ENCODE peak calls at places on chromosomes 7 and 10, in five cellular contexts. R is mesenchymal stem cell, C is heart right ventricle, W is breast epithelium, T is cardiac muscle cell. H is an unnamed sample.

GRCh38 chr10:17109475-17110207 is 20.0 kb downstream of the CUBN start:
- DNase-seq in T (no peak), C (no peak), W (no peak), R (peak; percentile 54), H (no peak)

GRCh38 chr7:6221340-6222319 is 50.8 kb downstream of the CYTH3 start:
- DNase-seq in T (no peak), W (no peak), R (peak; percentile 30), C (no peak), H (no peak)

GRCh38 chr7:69430502-69431145 is 167.7 kb upstream of the AUTS2 start:
- DNase-seq in W (no peak), C (peak; percentile 39), R (no peak), T (no peak), H (no peak)

GRCh38 chr10:128709975-128710794 is 584.0 kb upstream of the MKI67 start:
- DNase-seq in R (no peak), T (no peak), W (peak; percentile 12), C (no peak), H (no peak)

GRCh38 chr7:1894906-1895663 is 225.0 kb downstream of the ELFN1 start:
- DNase-seq in W (no peak), T (no peak), R (no peak), C (no peak), H (no peak)

GRCh38 chr10:106559442-106559841 is 605.1 kb downstream of the SORCS1 start:
- DNase-seq in T (no peak), R (peak; percentile 17), C (no peak), W (no peak), H (no peak)

GRCh38 chr7:117872565-117873055 is 631 bp downstream of the CTTNBP2 start:
- DNase-seq in C (peak; percentile 5), W (no peak), T (peak; percentile 64), R (peak; percentile 42), H (peak; percentile 28)

GRCh38 chr10:126969310-126969709 is 64.1 kb downstream of the DOCK1 start:
- DNase-seq in T (no peak), C (no peak), R (peak; percentile 5), W (peak; percentile 11), H (peak; percentile 21)

GRCh38 chr7:22013711-22014110 is 68.0 kb upstream of the CDCA7L start:
- DNase-seq in W (no peak), R (no peak), C (no peak), T (no peak), H (no peak)

GRCh38 chr7:35716038-35716803 is 21.3 kb upstream of the HERPUD2 start:
- DNase-seq in T (peak; percentile 40), W (no peak), C (peak; percentile 32), R (peak; percentile 41), H (no peak)

GRCh38 chr7:131183611-131184119 is 144.0 kb upstream of the MKLN1 start:
- DNase-seq in C (no peak), R (no peak), T (no peak), W (no peak), H (no peak)

GRCh38 chr10:115706482-115707076 is 566.4 kb downstream of the GFRA1 start:
- DNase-seq in R (peak; percentile 50), W (no peak), C (no peak), T (peak; percentile 12), H (no peak)

GRCh38 chr10:114392112-114392835 is 12.0 kb downstream of the AFAP1L2 start:
- DNase-seq in W (no peak), C (no peak), T (no peak), R (no peak), H (no peak)

GRCh38 chr10:113477451-113477850 is 75.4 kb upstream of the HABP2 start:
- DNase-seq in T (no peak), C (no peak), R (no peak), W (no peak), H (no peak)

GRCh38 chr7:115086146-115086841 is 164.4 kb downstream of the MDFIC start:
- DNase-seq in C (no peak), W (no peak), R (no peak), T (no peak), H (no peak)

GRCh38 chr7:30165590-30165989 is 30.8 kb downstream of the MTURN start:
- DNase-seq in W (no peak), T (no peak), R (no peak), C (no peak), H (no peak)

GRCh38 chr10:11225935-11226334 is 208.3 kb downstream of the CELF2 start:
- DNase-seq in R (no peak), C (peak; percentile 23), W (peak; percentile 63), T (no peak), H (no peak)

GRCh38 chr7:116511552-116512523 is 12.3 kb downstream of the CAV2 start:
- DNase-seq in R (peak; percentile 65), W (peak; percentile 47), C (peak; percentile 58), T (no peak), H (no peak)

GRCh38 chr10:30398193-30398592 is 35.8 kb upstream of the MAP3K8 start:
- DNase-seq in R (no peak), C (no peak), W (no peak), T (no peak), H (no peak)

GRCh38 chr10:11214407-11214806 is 196.7 kb downstream of the CELF2 start:
- DNase-seq in R (no peak), W (no peak), C (no peak), T (no peak), H (no peak)

GRCh38 chr10:94429049-94429707 is 26.8 kb downstream of the TBC1D12 start:
- DNase-seq in T (no peak), C (no peak), W (no peak), R (no peak), H (no peak)

GRCh38 chr7:31126976-31127375 is 74.9 kb downstream of the ADCYAP1R1 start:
- DNase-seq in R (peak; percentile 18), W (no peak), C (no peak), T (no peak), H (no peak)

GRCh38 chr7:85135931-85136330 is 50.9 kb downstream of the SEMA3D start:
- DNase-seq in C (no peak), T (no peak), R (peak; percentile 43), W (no peak), H (no peak)

GRCh38 chr7:132904209-132904608 is 177.7 kb downstream of the CHCHD3 start:
- DNase-seq in C (no peak), W (no peak), T (no peak), R (no peak), H (no peak)

GRCh38 chr7:98210513-98211220 is 572 bp upstream of the BHLHA15 start:
- DNase-seq in T (peak; percentile 22), R (peak; percentile 23), C (no peak), W (no peak), H (peak; percentile 21)

GRCh38 chr10:36256905-36257304 is 614.8 kb upstream of the FZD8 start:
- DNase-seq in W (no peak), C (no peak), T (no peak), R (peak; percentile 87), H (no peak)

GRCh38 chr10:102064503-102064867 is 664 bp upstream of the HPS6 start:
- DNase-seq in W (no peak), T (no peak), R (no peak), C (no peak), H (no peak)
- H3K27ac ChIP-seq in W (peak overlapping the region; percentile 97), T (no peak overlapping the region), R (peak overlapping the region; percentile 54), C (peak overlapping the region; percentile 93), H (peak overlapping the region; percentile 76)

DNA sequence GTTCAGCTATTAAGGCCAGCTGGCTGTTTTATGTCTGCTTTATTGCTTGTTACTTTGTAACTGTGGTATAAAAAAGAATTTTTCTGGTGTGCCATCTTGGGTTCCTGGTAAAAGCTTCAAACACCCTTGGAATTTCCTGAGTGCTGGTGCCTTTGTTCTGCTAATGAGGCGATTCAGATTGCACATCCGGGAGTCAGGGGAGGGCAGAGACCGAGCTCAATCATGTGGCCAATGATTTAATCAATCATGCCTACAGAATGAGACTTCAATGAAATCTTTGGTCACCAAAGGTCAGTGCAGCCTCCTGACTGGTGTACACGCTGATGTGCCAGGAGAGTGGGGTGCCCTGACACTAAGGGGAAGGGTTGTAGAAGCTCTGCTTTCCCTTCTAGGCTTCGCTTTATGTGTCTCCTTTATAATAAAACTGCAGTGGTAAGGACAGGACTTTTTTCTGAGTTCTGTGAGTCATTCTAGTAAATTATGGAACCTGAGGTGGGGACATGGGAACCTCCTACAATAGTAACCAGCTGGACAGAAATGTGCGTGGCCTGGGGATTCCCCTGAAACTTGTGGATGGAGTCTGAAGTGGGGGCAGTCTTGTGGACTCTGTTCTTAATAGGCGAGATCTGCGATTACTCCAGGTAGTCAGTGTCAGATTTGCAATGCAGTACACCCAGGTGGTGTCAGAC is 69.4 kb upstream of the OGDHL start:
- DNase-seq in R (peak; percentile 42), W (no peak), C (no peak), T (no peak), H (no peak)
- H3K27ac ChIP-seq in R (peak overlapping the region; percentile 91), W (no peak overlapping the region), C (peak overlapping the region; percentile 32), T (no peak overlapping the region), H (no peak overlapping the region)

GRCh38 chr10:124717358-124717757 is 26.8 kb downstream of the FAM53B start:
- DNase-seq in T (no peak), R (no peak), C (no peak), W (no peak), H (no peak)
- H3K27ac ChIP-seq in T (peak overlapping the region; percentile 81), R (no peak overlapping the region), C (peak overlapping the region; percentile 87), W (no peak overlapping the region), H (peak overlapping the region; percentile 94)

DNA sequence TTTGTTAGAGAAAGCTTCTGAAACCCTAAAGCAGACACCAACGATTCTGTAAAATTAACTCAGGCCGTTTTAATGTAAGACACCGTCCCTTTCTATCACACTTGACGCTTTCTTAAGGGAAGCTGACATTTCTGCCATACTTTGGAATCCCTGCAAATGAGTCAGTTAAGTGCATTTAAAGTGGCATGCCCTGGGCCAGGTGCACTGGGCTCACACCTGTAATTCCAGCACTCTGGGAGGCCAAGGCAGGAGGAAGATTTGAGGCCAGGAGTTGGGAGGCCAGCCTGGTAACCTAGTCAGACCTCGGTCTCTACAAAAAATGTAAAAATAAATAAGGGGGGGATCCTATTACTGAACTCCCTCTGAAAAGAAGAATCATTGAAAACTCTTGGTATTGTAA is 4.4 kb downstream of the UBE2H start:
- DNase-seq in T (no peak), R (no peak), C (no peak), W (peak; percentile 13), H (no peak)
- H3K27ac ChIP-seq in T (peak overlapping the region; percentile 94), R (peak overlapping the region; percentile 95), C (peak overlapping the region; percentile 93), W (peak overlapping the region; percentile 99), H (peak overlapping the region; percentile 36)

GRCh38 chr10:6119962-6120361 is 31.1 kb downstream of the RBM17 start:
- DNase-seq in R (no peak), T (no peak), W (no peak), C (no peak), H (no peak)

GRCh38 chr10:6120691-6121090 is 31.9 kb downstream of the RBM17 start:
- DNase-seq in W (no peak), C (no peak), T (no peak), R (no peak), H (no peak)

GRCh38 chr10:6123467-6124042 is 34.7 kb downstream of the RBM17 start:
- DNase-seq in C (no peak), W (no peak), R (no peak), T (no peak), H (no peak)

GRCh38 chr10:6119423-6119822 is 30.6 kb downstream of the RBM17 start:
- DNase-seq in C (no peak), T (no peak), W (no peak), R (no peak), H (no peak)

GRCh38 chr10:6121144-6121543 is 32.3 kb downstream of the RBM17 start:
- DNase-seq in C (no peak), T (no peak), R (no peak), W (no peak), H (no peak)
- H3K27ac ChIP-seq in C (peak overlapping the region; percentile 31), T (no peak overlapping the region), R (no peak overlapping the region), W (no peak overlapping the region), H (no peak overlapping the region)

H was measured in caudate nucleus.